ENCODE peak calls at places on chromosomes 12 and 14, in seven cellular contexts. Q is A549; V is NCI-H1436; R is activated naive CD4-positive, alpha-beta T cell treated with anti-CD3 and anti-CD28 coated beads, Interleukin-2, amount 50 U/mL, for 16 hours; O is Kasumi-1; G is lower leg skin; B is pons. J is an unnamed sample.

GRCh38 chr12:104348994-104349494 is 45.5 kb downstream of the EID3 start:
- DNase-seq in Q (no peak), R (no peak), O (no peak), G (no peak), V (no peak), B (no peak), J (no peak)

GRCh38 chr14:105051182-105052109 is 13.8 kb downstream of the GPR132 start:
- DNase-seq in O (no peak), Q (no peak), G (no peak), R (no peak), B (no peak), V (no peak), J (no peak)

GRCh38 chr12:122691566-122691965 is 11.6 kb downstream of the HCAR2 start:
- DNase-seq in O (no peak), G (no peak), B (no peak), R (no peak), Q (no peak), V (no peak), J (no peak)

GRCh38 chr14:102573591-102574046 is 18.8 kb upstream of the RCOR1 start:
- DNase-seq in R (no peak), B (no peak), O (peak), Q (no peak), V (no peak), G (no peak), J (no peak)

GRCh38 chr12:117699575-117699974 is 269.2 kb downstream of the KSR2 start:
- DNase-seq in B (no peak), R (no peak), V (no peak), G (no peak), O (no peak), Q (no peak), J (peak)

GRCh38 chr14:95515080-95515489 is 1.4 kb downstream of the SYNE3 start:
- DNase-seq in V (no peak), R (no peak), Q (no peak), G (no peak), B (peak), O (peak), J (no peak)

GRCh38 chr12:339557-340195 is 49.4 kb downstream of the KDM5A start:
- DNase-seq in V (no peak), B (no peak), R (no peak), O (no peak), Q (no peak), G (no peak), J (no peak)

GRCh38 chr12:65663648-65664047 is 160.6 kb upstream of the HMGA2 start:
- DNase-seq in V (no peak), Q (no peak), O (no peak), G (no peak), R (no peak), B (no peak), J (no peak)

GRCh38 chr14:68260121-68260520 is 440.5 kb downstream of the RAD51B start:
- DNase-seq in G (no peak), V (no peak), R (no peak), O (no peak), B (no peak), Q (no peak), J (no peak)

GRCh38 chr14:36069535-36069900 is 107.0 kb downstream of the PTCSC3 start:
- DNase-seq in G (no peak), O (peak), R (peak), V (peak), B (peak), Q (peak), J (peak)

GRCh38 chr12:29710104-29710503 is 73.6 kb downstream of the TMTC1 start:
- DNase-seq in V (peak), G (peak), R (no peak), Q (no peak), B (peak), O (peak), J (no peak)

GRCh38 chr12:120369476-120370342 is 745 bp upstream of the MSI1 start:
- DNase-seq in B (no peak), Q (no peak), O (no peak), R (no peak), V (no peak), G (no peak), J (no peak)

GRCh38 chr14:22336031-22336430 is 253.0 kb downstream of the DAD1 start:
- DNase-seq in B (no peak), G (no peak), V (no peak), Q (no peak), O (no peak), R (no peak), J (no peak)

GRCh38 chr14:102591372-102591943 is 991 bp upstream of the RCOR1 start:
- DNase-seq in Q (no peak), B (peak), G (peak), O (peak), V (no peak), R (peak), J (peak)

GRCh38 chr14:57290753-57291152 is 22.0 kb downstream of the AP5M1 start:
- DNase-seq in O (no peak), V (no peak), G (no peak), B (no peak), R (no peak), Q (no peak), J (no peak)

GRCh38 chr14:101175731-101176534 is 272.4 kb upstream of the RTL1 start:
- DNase-seq in B (no peak), Q (no peak), V (no peak), G (no peak), R (no peak), O (no peak), J (no peak)

GRCh38 chr12:88896958-88897357 is 316.7 kb upstream of the KITLG start:
- DNase-seq in Q (no peak), B (no peak), V (no peak), R (no peak), O (no peak), G (no peak), J (no peak)

GRCh38 chr12:5912437-5913334 is 32.4 kb downstream of the ANO2 start:
- DNase-seq in V (no peak), Q (no peak), B (no peak), R (no peak), G (no peak), O (no peak), J (no peak)

GRCh38 chr14:85532981-85533820 is 3.3 kb downstream of the FLRT2 start:
- DNase-seq in R (no peak), B (peak), Q (peak), V (peak), O (no peak), G (peak), J (peak)

GRCh38 chr14:100203146-100203545 is 35.8 kb upstream of the YY1 start:
- DNase-seq in G (no peak), R (no peak), O (no peak), B (no peak), Q (no peak), V (no peak), J (no peak)

GRCh38 chr12:101027816-101028215 is 182.2 kb downstream of the SLC5A8 start:
- DNase-seq in V (no peak), B (no peak), R (no peak), G (no peak), O (no peak), Q (no peak), J (no peak)

GRCh38 chr12:108305520-108305919 is 33.6 kb downstream of the CMKLR1 start:
- DNase-seq in G (peak), B (no peak), Q (no peak), R (no peak), O (no peak), V (no peak), J (no peak)

GRCh38 chr14:65360144-65360784 is 52.3 kb upstream of the FUT8 start:
- DNase-seq in G (no peak), R (no peak), B (no peak), V (peak), Q (no peak), O (no peak), J (no peak)

GRCh38 chr14:21236948-21237797 is 32.1 kb downstream of the HNRNPC start:
- DNase-seq in V (no peak), B (no peak), G (no peak), R (no peak), Q (no peak), O (no peak), J (no peak)

GRCh38 chr14:33617154-33617553 is 333.7 kb downstream of the EGLN3 start:
- DNase-seq in B (no peak), Q (no peak), O (no peak), G (no peak), V (no peak), R (no peak), J (peak)

GRCh38 chr12:49970030-49970429 is 2.7 kb upstream of the AQP6 start:
- DNase-seq in B (peak), R (no peak), O (no peak), V (no peak), G (no peak), Q (no peak), J (no peak)

GRCh38 chr12:75665216-75665615 is 153.8 kb upstream of the KRR1 start:
- DNase-seq in Q (no peak), R (no peak), V (no peak), B (no peak), G (no peak), O (no peak), J (peak)

GRCh38 chr12:94716339-94716738 is 66.0 kb upstream of the TMCC3 start:
- DNase-seq in V (no peak), Q (no peak), B (no peak), R (no peak), G (no peak), O (no peak), J (no peak)

GRCh38 chr12:92955997-92956663 is 27.0 kb upstream of the EEA1 start:
- DNase-seq in Q (no peak), R (no peak), G (no peak), B (no peak), V (no peak), O (no peak), J (no peak)

GRCh38 chr14:103512701-103513611 is 9.7 kb downstream of the CKB start:
- DNase-seq in B (no peak), G (peak), O (peak), Q (no peak), R (no peak), V (peak), J (no peak)

GRCh38 chr14:88551094-88551870 is 3.5 kb downstream of the PTPN21 start:
- DNase-seq in V (peak), R (peak), Q (peak), G (peak), O (no peak), B (peak), J (peak)

GRCh38 chr14:75259510-75259855 is 19.1 kb upstream of the FOS start:
- DNase-seq in B (no peak), V (no peak), Q (peak), G (no peak), R (no peak), O (peak), J (no peak)

GRCh38 chr12:121260091-121260490 is 36.4 kb downstream of the CAMKK2 start:
- DNase-seq in B (no peak), G (no peak), O (no peak), V (no peak), R (no peak), Q (no peak), J (no peak)

GRCh38 chr14:64109821-64110554 is 184.2 kb downstream of the ESR2 start:
- DNase-seq in R (no peak), B (no peak), G (no peak), V (no peak), Q (no peak), O (no peak), J (no peak)

GRCh38 chr12:89927226-89927698 is 218.6 kb upstream of the ATP2B1 start:
- DNase-seq in O (peak), R (no peak), V (no peak), Q (no peak), B (peak), G (no peak), J (no peak)

GRCh38 chr14:104554608-104555401 is 24.8 kb upstream of the C14orf180 start:
- DNase-seq in V (no peak), O (no peak), Q (no peak), B (no peak), R (peak), G (no peak), J (no peak)

GRCh38 chr12:111304642-111305071 is 64.2 kb downstream of the PHETA1 start:
- DNase-seq in O (peak), B (no peak), G (no peak), R (peak), V (no peak), Q (no peak), J (peak)

GRCh38 chr12:108306014-108306501 is 33.1 kb downstream of the CMKLR1 start:
- DNase-seq in G (peak), R (no peak), B (no peak), Q (no peak), O (no peak), V (no peak), J (peak)